ENCODE peak calls at places on chromosomes 16 and 17, in eight cellular contexts. L is H9, N is NCI-H510A treated with DMSO at 0.1 percent for 48 hours, P is uterus, Y is GM10248, J is HFFc6, O is activated B cell treated with CpG ODN at 0.5 μM for 24 hours, B is NCI-H82. U is an unnamed sample.

GRCh38 chr17:7352559-7352889 is 562 bp downstream of the KCTD11 start:
- DNase-seq in Y (no peak), O (no peak), J (no peak), B (no peak), N (no peak), L (no peak), P (no peak), U (no peak)

GRCh38 chr17:72822358-72823023 is 270.0 kb downstream of the SLC39A11 start:
- DNase-seq in B (no peak), J (no peak), N (peak), P (no peak), Y (no peak), L (no peak), O (no peak), U (peak)

GRCh38 chr16:53055603-53056527 is 1.1 kb downstream of the CHD9 start:
- DNase-seq in B (peak), Y (no peak), J (peak), P (peak), L (peak), O (no peak), N (peak), U (peak)

GRCh38 chr16:658679-659571 is 9.0 kb upstream of the RHOT2 start:
- DNase-seq in O (no peak), Y (no peak), J (no peak), L (no peak), B (no peak), N (no peak), P (no peak), U (no peak)

GRCh38 chr16:53071748-53072301 is 17.0 kb downstream of the CHD9 start:
- DNase-seq in J (no peak), B (no peak), P (peak), Y (peak), O (no peak), N (no peak), L (no peak), U (no peak)

GRCh38 chr17:76155988-76156661 is 15.1 kb upstream of the FOXJ1 start:
- DNase-seq in P (no peak), B (peak), J (no peak), O (no peak), L (peak), N (no peak), Y (no peak), U (no peak)

GRCh38 chr17:22517716-22518115 is 825.4 kb downstream of the KCNJ18 start:
- DNase-seq in B (peak), P (no peak), J (no peak), O (no peak), Y (no peak), N (no peak), L (no peak), U (no peak)

GRCh38 chr16:84169765-84170310 is 17.0 kb downstream of the TAF1C start:
- DNase-seq in P (no peak), B (no peak), J (no peak), N (no peak), O (no peak), Y (no peak), L (no peak), U (no peak)

GRCh38 chr17:77441130-77441920 is 300.6 kb downstream of the SEC14L1 start:
- DNase-seq in B (no peak), O (peak), J (no peak), L (no peak), P (no peak), Y (peak), N (peak), U (peak)

GRCh38 chr17:9192010-9192409 is 170.7 kb downstream of the NTN1 start:
- DNase-seq in P (no peak), N (no peak), L (no peak), J (no peak), Y (no peak), B (no peak), O (no peak), U (no peak)

GRCh38 chr17:78484300-78485159 is 92.7 kb downstream of the DNAH17 start:
- DNase-seq in O (peak), Y (peak), J (no peak), P (no peak), B (peak), L (peak), N (no peak), U (no peak)

GRCh38 chr17:38743556-38744171 is 4.5 kb downstream of the PCGF2 start:
- DNase-seq in J (no peak), L (peak), Y (no peak), B (no peak), O (no peak), P (no peak), N (peak), U (no peak)

GRCh38 chr16:68367034-68367433 is 56.2 kb downstream of the PRMT7 start:
- DNase-seq in B (peak), N (no peak), Y (peak), O (no peak), L (peak), J (peak), P (no peak), U (no peak)

GRCh38 chr17:81484195-81484979 is 28.2 kb downstream of the ACTG1 start:
- DNase-seq in O (peak), P (peak), B (peak), J (peak), N (peak), L (peak), Y (peak), U (peak)

GRCh38 chr17:41307647-41308046 is 1.5 kb downstream of the KRTAP16-1 start:
- DNase-seq in P (no peak), O (no peak), L (no peak), B (no peak), Y (no peak), J (no peak), N (no peak), U (no peak)

GRCh38 chr17:78040561-78041400 is 82.3 kb downstream of the TNRC6C start:
- DNase-seq in N (peak), L (peak), Y (peak), B (peak), P (peak), J (peak), O (no peak), U (no peak)

GRCh38 chr16:31880322-31880979 is 6.8 kb downstream of the ZNF267 start:
- DNase-seq in Y (peak), P (no peak), J (peak), L (no peak), N (no peak), B (no peak), O (no peak), U (no peak)

GRCh38 chr16:67150058-67150832 is 553 bp downstream of the B3GNT9 start:
- DNase-seq in O (no peak), J (no peak), N (peak), B (peak), Y (peak), L (peak), P (no peak), U (peak)

GRCh38 chr17:333626-334396 is 18.8 kb downstream of the RPH3AL start:
- DNase-seq in B (no peak), N (no peak), Y (no peak), O (no peak), L (peak), P (peak), J (no peak), U (no peak)

GRCh38 chr17:33511670-33512069 is 218.6 kb upstream of the ASIC2 start:
- DNase-seq in Y (no peak), N (no peak), P (no peak), B (no peak), J (no peak), L (no peak), O (no peak), U (peak)

GRCh38 chr16:53775821-53776431 is 72.0 kb downstream of the FTO start:
- DNase-seq in O (no peak), N (peak), J (peak), P (peak), B (no peak), L (no peak), Y (no peak), U (no peak)

U was measured in MM.1S.